ENCODE peak calls at places on chromosomes 11 and 22, in six cellular contexts. N, Q, L, A, T and K are unnamed samples.

GRCh38 chr11:113632981-113633380 is 73.1 kb downstream of the TMPRSS5 start:
- DNase-seq in N (no peak), Q (peak; percentile 2), L (peak; percentile 25), A (no peak), T (no peak), K (no peak)

GRCh38 chr11:119578466-119579220 is 150.4 kb downstream of the NECTIN1 start:
- DNase-seq in N (no peak), Q (peak; percentile 39), L (peak; percentile 21), A (no peak), T (no peak), K (no peak)

GRCh38 chr11:55624531-55624930 is 10.4 kb upstream of the OR4P4 start:
- DNase-seq in N (no peak), Q (no peak), L (no peak), A (no peak), T (no peak), K (no peak)

GRCh38 chr11:73566977-73567755 is 30.7 kb downstream of the FAM168A start:
- DNase-seq in N (no peak), Q (no peak), L (no peak), A (no peak), T (no peak), K (no peak)

GRCh38 chr11:10351435-10351767 is 46.5 kb downstream of the ADM start:
- DNase-seq in N (no peak), Q (no peak), L (no peak), A (no peak), T (peak; percentile 34), K (no peak)

GRCh38 chr11:77311701-77312100 is 10.2 kb upstream of the GDPD4 start:
- DNase-seq in N (no peak), Q (no peak), L (no peak), A (no peak), T (no peak), K (no peak)

GRCh38 chr22:27809226-27809625 is 7.7 kb upstream of the MN1 start:
- DNase-seq in N (no peak), Q (no peak), L (no peak), A (no peak), T (no peak), K (no peak)

GRCh38 chr11:125621995-125622394 is 3.0 kb upstream of the CHEK1 start:
- DNase-seq in N (no peak), Q (peak; percentile 77), L (peak; percentile 63), A (no peak), T (no peak), K (no peak)

GRCh38 chr11:37506516-37506915 is 908.5 kb upstream of the RAG2 start:
- DNase-seq in N (no peak), Q (no peak), L (peak; percentile 28), A (no peak), T (no peak), K (no peak)

GRCh38 chr11:17979770-17980371 is 33.0 kb downstream of the SERGEF start:
- DNase-seq in N (no peak), Q (no peak), L (peak; percentile 20), A (no peak), T (peak; percentile 37), K (no peak)

GRCh38 chr11:68840661-68841653 is 759 bp downstream of the CPT1A start:
- DNase-seq in N (peak; percentile 84), Q (peak; percentile 49), L (peak; percentile 40), A (no peak), T (peak; percentile 82), K (no peak)

GRCh38 chr22:39456262-39457046 is at the start of gene MGAT3:
- DNase-seq in N (no peak), Q (no peak), L (no peak), A (no peak), T (no peak), K (no peak)